ENCODE peak calls at places on chromosomes 12 and 14, in ten cellular contexts. Q is CD4-positive, alpha-beta T cell; H is sigmoid colon; X is cardiac fibroblast; W is suprapubic skin; O is fibroblast of lung; E is PC-9; J is hepatocyte; Y is CD8-positive, alpha-beta T cell; B is mesothelial cell of epicardium. D is an unnamed sample.

GRCh38 chr14:52551696-52552062 is 626 bp downstream of the TXNDC16 start:
- DNase-seq in W (no peak), X (peak; percentile 59), J (peak; percentile 30), H (no peak), B (no peak), Q (no peak), O (peak; percentile 30), E (no peak), Y (no peak), D (no peak)

GRCh38 chr12:96985515-96986362 is 78.7 kb downstream of the NEDD1 start:
- DNase-seq in O (no peak), E (peak; percentile 32), W (no peak), Q (peak; percentile 26), B (peak; percentile 70), J (peak; percentile 49), Y (peak; percentile 37), X (peak; percentile 18), H (no peak), D (peak; percentile 37)

GRCh38 chr14:34472706-34473279 is 10.8 kb upstream of the SPTSSA start:
- DNase-seq in H (no peak), X (no peak), O (no peak), E (no peak), Y (no peak), W (no peak), B (no peak), Q (no peak), J (no peak), D (no peak)

GRCh38 chr12:111203969-111204368 is 164.9 kb downstream of the PHETA1 start:
- DNase-seq in E (no peak), H (no peak), O (no peak), X (no peak), W (no peak), B (no peak), J (no peak), Q (no peak), Y (no peak), D (no peak)

GRCh38 chr12:110335481-110336045 is 54.5 kb downstream of the ATP2A2 start:
- DNase-seq in W (no peak), Q (no peak), H (no peak), O (no peak), B (no peak), J (no peak), X (no peak), Y (no peak), E (no peak), D (no peak)

GRCh38 chr12:50404307-50404706 is 3.6 kb downstream of the LARP4 start:
- DNase-seq in W (no peak), B (no peak), X (no peak), J (no peak), E (no peak), H (no peak), O (no peak), Y (no peak), Q (no peak), D (no peak)

GRCh38 chr14:51846631-51847488 is 13.6 kb upstream of the GNG2 start:
- DNase-seq in X (peak; percentile 86), E (no peak), B (no peak), O (peak; percentile 54), Y (peak; percentile 81), H (peak; percentile 68), Q (peak; percentile 76), J (peak; percentile 28), W (peak; percentile 66), D (peak; percentile 67)

GRCh38 chr12:32906407-32907165 is 10.0 kb upstream of the PKP2 start:
- DNase-seq in W (no peak), Y (no peak), J (peak; percentile 21), Q (no peak), O (no peak), H (no peak), X (no peak), B (no peak), E (peak; percentile 51), D (no peak)

GRCh38 chr12:108425238-108425795 is 86.2 kb upstream of the CMKLR1 start:
- DNase-seq in X (no peak), J (no peak), Q (no peak), B (no peak), H (no peak), W (no peak), Y (no peak), E (no peak), O (no peak), D (no peak)

GRCh38 chr12:95102916-95103671 is 29.7 kb upstream of the NR2C1 start:
- DNase-seq in B (no peak), H (no peak), Y (no peak), E (peak; percentile 51), Q (no peak), W (no peak), J (peak; percentile 13), O (peak; percentile 94), X (peak; percentile 34), D (no peak)

GRCh38 chr14:91300283-91300841 is 55.9 kb upstream of the GPR68 start:
- DNase-seq in O (peak; percentile 42), J (no peak), Y (no peak), X (no peak), B (no peak), Q (no peak), H (no peak), W (no peak), E (no peak), D (no peak)

GRCh38 chr12:50579757-50580267 is 75.0 kb downstream of the DIP2B start:
- DNase-seq in J (no peak), Y (no peak), B (no peak), X (no peak), H (no peak), Q (no peak), O (peak; percentile 57), W (no peak), E (no peak), D (no peak)

GRCh38 chr14:88189040-88189839 is 133.8 kb downstream of the KCNK10 start:
- DNase-seq in X (peak; percentile 93), W (peak; percentile 68), Q (peak; percentile 30), J (peak; percentile 91), B (peak; percentile 77), H (peak; percentile 76), E (peak; percentile 20), Y (no peak), O (peak; percentile 77), D (no peak)
- TF ChIP-seq CTCF in X (peak; percentile 76), W (peak; percentile 33), Q (peak; percentile 46), J (peak; percentile 84), B (peak; percentile 45), H (peak; percentile 32), E (peak; percentile 69), Y (peak; percentile 21), O (peak; percentile 74), D (no peak)

GRCh38 chr14:22113401-22113800 is 439.8 kb upstream of the OR4E1 start:
- DNase-seq in X (no peak), W (no peak), H (no peak), B (no peak), Q (no peak), O (no peak), Y (no peak), J (no peak), E (no peak), D (no peak)

GRCh38 chr14:22107734-22108133 is 434.1 kb upstream of the OR4E1 start:
- DNase-seq in Q (no peak), J (no peak), W (no peak), B (no peak), H (no peak), X (no peak), E (no peak), Y (no peak), O (no peak), D (no peak)

GRCh38 chr14:22106700-22107697 is 433.4 kb upstream of the OR4E1 start:
- DNase-seq in H (no peak), Y (no peak), W (no peak), X (no peak), B (no peak), O (no peak), Q (no peak), E (no peak), J (no peak), D (no peak)

GRCh38 chr14:22112004-22112403 is 438.4 kb upstream of the OR4E1 start:
- DNase-seq in W (no peak), B (no peak), Y (peak; percentile 38), X (no peak), E (peak; percentile 11), Q (peak; percentile 43), J (peak; percentile 13), O (no peak), H (no peak), D (no peak)
- TF ChIP-seq CTCF in W (no peak), B (peak; percentile 69), Y (peak; percentile 34), X (peak; percentile 31), E (peak; percentile 63), Q (peak; percentile 32), J (peak; percentile 47), O (peak; percentile 48), H (no peak), D (no peak)

DNA sequence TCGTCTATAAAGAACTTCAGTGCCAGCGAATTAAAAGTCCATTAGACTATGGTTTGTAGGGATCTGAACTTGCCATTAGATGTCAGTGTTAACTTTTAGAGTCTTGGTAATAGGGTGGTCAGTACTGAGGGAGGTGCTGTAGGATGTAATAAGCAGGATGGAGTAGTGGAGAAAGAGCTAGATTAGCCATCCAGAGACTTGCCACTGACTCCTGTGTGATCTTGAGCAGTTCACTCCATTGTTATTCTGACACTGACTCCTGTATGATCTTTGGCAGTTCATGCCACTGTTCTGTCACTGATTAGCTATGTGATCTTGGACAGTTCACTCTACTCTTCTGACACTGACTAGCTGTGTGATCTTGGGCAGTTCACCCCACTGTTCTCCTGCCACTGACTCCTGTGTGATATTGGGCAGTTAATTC is 133.6 kb downstream of the TTLL5 start:
- DNase-seq in B (no peak), J (peak; percentile 45), Q (no peak), H (no peak), O (peak; percentile 68), X (peak; percentile 91), E (peak; percentile 11), Y (no peak), W (no peak), D (no peak)
- TF ChIP-seq CTCF in B (no peak), J (peak; percentile 62), Q (no peak), H (peak; percentile 37), O (peak; percentile 65), X (peak; percentile 53), E (peak; percentile 53), Y (no peak), W (no peak), D (no peak)

GRCh38 chr12:24948816-24949722 is at the start of gene BCAT1:
- DNase-seq in Y (no peak), X (peak; percentile 87), J (peak; percentile 79), W (peak; percentile 79), H (peak; percentile 86), B (peak; percentile 76), Q (peak; percentile 6), E (peak; percentile 55), O (peak; percentile 89), D (peak; percentile 64)
- TF ChIP-seq CTCF in Y (no peak), X (peak; percentile 25), J (peak; percentile 2), W (no peak), H (no peak), B (no peak), Q (no peak), E (no peak), O (peak; percentile 26), D (no peak)